ENCODE peak calls at places on chromosomes 13 and 19, in four cellular contexts. W, O, K and U are unnamed samples.

GRCh38 chr19:53873451-53874383 is 6.0 kb downstream of the MYADM start:
- DNase-seq in O (no peak), W (no peak), K (no peak), U (no peak)

GRCh38 chr19:30133803-30134202 is 191.8 kb downstream of the URI1 start:
- DNase-seq in W (no peak), O (no peak), K (no peak), U (no peak)

GRCh38 chr19:5345895-5346386 is 5.3 kb upstream of the PTPRS start:
- DNase-seq in W (peak), O (no peak), K (no peak), U (no peak)

GRCh38 chr19:13252569-13253335 is 102.5 kb downstream of the IER2 start:
- DNase-seq in K (no peak), W (no peak), O (no peak), U (no peak)

GRCh38 chr13:91655731-91656130 is 257.3 kb downstream of the GPC5 start:
- DNase-seq in O (no peak), K (no peak), W (no peak), U (no peak)

GRCh38 chr19:45784096-45784495 is 1.8 kb upstream of the DMPK start:
- DNase-seq in K (no peak), O (no peak), W (no peak), U (no peak)

GRCh38 chr19:2318923-2319322 is 9.5 kb downstream of the LSM7 start:
- DNase-seq in O (no peak), K (no peak), W (no peak), U (no peak)

GRCh38 chr19:926595-927043 is 784 bp downstream of the ARID3A start:
- DNase-seq in W (peak), K (no peak), O (peak), U (peak)

GRCh38 chr19:18649371-18650047 is 12.7 kb downstream of the KLHL26 start:
- DNase-seq in O (peak), W (peak), K (no peak), U (peak)

GRCh38 chr19:47885067-47885463 is 1.1 kb downstream of the SULT2A1 start:
- DNase-seq in O (no peak), W (no peak), K (no peak), U (no peak)

GRCh38 chr19:48398329-48399235 is 5.1 kb downstream of the GRIN2D start:
- DNase-seq in W (no peak), K (peak), O (peak), U (peak)

GRCh38 chr19:5921777-5922176 is 7.7 kb downstream of the CAPS start:
- DNase-seq in O (no peak), K (no peak), W (no peak), U (no peak)

GRCh38 chr19:32876236-32876918 is 6.8 kb upstream of the SLC7A9 start:
- DNase-seq in K (no peak), O (no peak), W (no peak), U (no peak)

GRCh38 chr13:39892731-39893293 is 237.3 kb downstream of the COG6 start:
- DNase-seq in W (no peak), O (no peak), K (no peak), U (peak)

GRCh38 chr13:102443234-102443633 is 41.4 kb upstream of the FGF14 start:
- DNase-seq in K (no peak), W (no peak), O (no peak), U (no peak)

GRCh38 chr19:54209058-54209747 is 8.5 kb downstream of the RPS9 start:
- DNase-seq in O (no peak), K (no peak), W (no peak), U (no peak)

GRCh38 chr13:43374621-43375020 is 351.2 kb downstream of the DNAJC15 start:
- DNase-seq in O (no peak), K (no peak), W (peak), U (no peak)

GRCh38 chr19:5434970-5435641 is 20.1 kb upstream of the ZNRF4 start:
- DNase-seq in K (no peak), O (no peak), W (peak), U (no peak)

GRCh38 chr19:9885077-9885552 is 50.0 kb downstream of the PIN1 start:
- DNase-seq in W (peak), O (no peak), K (no peak), U (no peak)

GRCh38 chr19:39792999-39793546 is 14.4 kb downstream of the LEUTX start:
- DNase-seq in W (peak), O (peak), K (peak), U (peak)